ENCODE peak calls at places on chromosomes 6 and 20, in ten cellular contexts. One of them, this sample, is unnamed.

GRCh38 chr20:38242848-38243449 is 17.6 kb downstream of the KIAA1755 start:
- DNase-seq in Panc1: no peak
- DNase-seq in IMR-90: no peak
- DNase-seq in psoas muscle: no peak
- DNase-seq in endodermal cell: peak; percentile 86
- DNase-seq in epithelial cell of proximal tubule: no peak
- DNase-seq in A549: peak; percentile 71
- DNase-seq in mucosa of descending colon: no peak
- DNase-seq in dorsolateral prefrontal cortex: no peak
- DNase-seq in body of pancreas: no peak
- DNase-seq in this sample: no peak

GRCh38 chr6:90403489-90404381 is 107.1 kb upstream of the BACH2 start:
- DNase-seq in IMR-90: peak; percentile 90
- DNase-seq in psoas muscle: peak; percentile 74
- DNase-seq in Panc1: no peak
- DNase-seq in mucosa of descending colon: no peak
- DNase-seq in endodermal cell: peak; percentile 71
- DNase-seq in epithelial cell of proximal tubule: no peak
- DNase-seq in body of pancreas: no peak
- DNase-seq in dorsolateral prefrontal cortex: no peak
- DNase-seq in A549: no peak
- DNase-seq in this sample: peak; percentile 19

GRCh38 chr6:148169701-148170100 is 172.9 kb upstream of the SASH1 start:
- DNase-seq in psoas muscle: no peak
- DNase-seq in A549: no peak
- DNase-seq in Panc1: no peak
- DNase-seq in mucosa of descending colon: no peak
- DNase-seq in endodermal cell: no peak
- DNase-seq in epithelial cell of proximal tubule: no peak
- DNase-seq in body of pancreas: no peak
- DNase-seq in dorsolateral prefrontal cortex: no peak
- DNase-seq in IMR-90: no peak
- DNase-seq in this sample: no peak

GRCh38 chr20:2692036-2692885 is at the start of gene EBF4:
- DNase-seq in body of pancreas: peak; percentile 67
- DNase-seq in mucosa of descending colon: peak; percentile 46
- DNase-seq in Panc1: no peak
- DNase-seq in A549: peak; percentile 26
- DNase-seq in epithelial cell of proximal tubule: no peak
- DNase-seq in dorsolateral prefrontal cortex: no peak
- DNase-seq in IMR-90: no peak
- DNase-seq in psoas muscle: no peak
- DNase-seq in endodermal cell: peak; percentile 80
- DNase-seq in this sample: no peak

GRCh38 chr6:82072771-82073170 is 174.8 kb downstream of the IBTK start:
- DNase-seq in body of pancreas: no peak
- DNase-seq in IMR-90: peak; percentile 79
- DNase-seq in endodermal cell: no peak
- DNase-seq in dorsolateral prefrontal cortex: no peak
- DNase-seq in Panc1: no peak
- DNase-seq in mucosa of descending colon: no peak
- DNase-seq in psoas muscle: no peak
- DNase-seq in epithelial cell of proximal tubule: peak; percentile 58
- DNase-seq in A549: no peak
- DNase-seq in this sample: peak; percentile 60

GRCh38 chr6:42336431-42336830 is 115.3 kb downstream of the TRERF1 start:
- DNase-seq in body of pancreas: no peak
- DNase-seq in psoas muscle: no peak
- DNase-seq in endodermal cell: no peak
- DNase-seq in mucosa of descending colon: no peak
- DNase-seq in IMR-90: no peak
- DNase-seq in A549: no peak
- DNase-seq in epithelial cell of proximal tubule: no peak
- DNase-seq in Panc1: no peak
- DNase-seq in dorsolateral prefrontal cortex: no peak
- DNase-seq in this sample: no peak

GRCh38 chr6:163120223-163120622 is 294.3 kb upstream of the QKI start:
- DNase-seq in psoas muscle: no peak
- DNase-seq in mucosa of descending colon: no peak
- DNase-seq in IMR-90: no peak
- DNase-seq in endodermal cell: peak; percentile 59
- DNase-seq in body of pancreas: no peak
- DNase-seq in epithelial cell of proximal tubule: no peak
- DNase-seq in dorsolateral prefrontal cortex: no peak
- DNase-seq in Panc1: no peak
- DNase-seq in A549: no peak
- DNase-seq in this sample: no peak

GRCh38 chr20:38667417-38667956 is 56.8 kb upstream of the SLC32A1 start:
- DNase-seq in body of pancreas: no peak
- DNase-seq in dorsolateral prefrontal cortex: no peak
- DNase-seq in mucosa of descending colon: no peak
- DNase-seq in A549: no peak
- DNase-seq in IMR-90: no peak
- DNase-seq in epithelial cell of proximal tubule: no peak
- DNase-seq in Panc1: no peak
- DNase-seq in psoas muscle: no peak
- DNase-seq in endodermal cell: no peak
- DNase-seq in this sample: no peak

GRCh38 chr6:148240463-148240845 is 102.2 kb upstream of the SASH1 start:
- DNase-seq in mucosa of descending colon: no peak
- DNase-seq in psoas muscle: no peak
- DNase-seq in IMR-90: peak; percentile 86
- DNase-seq in epithelial cell of proximal tubule: no peak
- DNase-seq in dorsolateral prefrontal cortex: peak; percentile 34
- DNase-seq in body of pancreas: no peak
- DNase-seq in Panc1: no peak
- DNase-seq in A549: no peak
- DNase-seq in endodermal cell: no peak
- DNase-seq in this sample: no peak

GRCh38 chr6:83252717-83253116 is 59.6 kb downstream of the RWDD2A start:
- DNase-seq in dorsolateral prefrontal cortex: no peak
- DNase-seq in Panc1: no peak
- DNase-seq in epithelial cell of proximal tubule: peak; percentile 20
- DNase-seq in psoas muscle: no peak
- DNase-seq in mucosa of descending colon: no peak
- DNase-seq in endodermal cell: no peak
- DNase-seq in A549: no peak
- DNase-seq in IMR-90: peak; percentile 85
- DNase-seq in body of pancreas: no peak
- DNase-seq in this sample: peak; percentile 24

GRCh38 chr6:14883921-14884320 is 361.9 kb upstream of the JARID2 start:
- DNase-seq in A549: no peak
- DNase-seq in psoas muscle: no peak
- DNase-seq in endodermal cell: peak; percentile 64
- DNase-seq in epithelial cell of proximal tubule: no peak
- DNase-seq in Panc1: no peak
- DNase-seq in mucosa of descending colon: no peak
- DNase-seq in IMR-90: peak; percentile 64
- DNase-seq in body of pancreas: no peak
- DNase-seq in dorsolateral prefrontal cortex: no peak
- DNase-seq in this sample: no peak

GRCh38 chr6:143397229-143398222 is 53.0 kb downstream of the ADAT2 start:
- DNase-seq in body of pancreas: peak; percentile 70
- DNase-seq in epithelial cell of proximal tubule: peak; percentile 96
- DNase-seq in psoas muscle: peak; percentile 55
- DNase-seq in dorsolateral prefrontal cortex: no peak
- DNase-seq in A549: peak; percentile 68
- DNase-seq in Panc1: no peak
- DNase-seq in mucosa of descending colon: peak; percentile 49
- DNase-seq in endodermal cell: peak; percentile 90
- DNase-seq in IMR-90: peak; percentile 46
- DNase-seq in this sample: no peak

GRCh38 chr6:16420715-16421461 is 182.5 kb downstream of the GMPR start:
- DNase-seq in body of pancreas: no peak
- DNase-seq in endodermal cell: no peak
- DNase-seq in psoas muscle: no peak
- DNase-seq in Panc1: no peak
- DNase-seq in dorsolateral prefrontal cortex: no peak
- DNase-seq in A549: no peak
- DNase-seq in mucosa of descending colon: no peak
- DNase-seq in IMR-90: peak; percentile 83
- DNase-seq in epithelial cell of proximal tubule: no peak
- DNase-seq in this sample: peak; percentile 52

GRCh38 chr6:111916747-111917146 is 43.5 kb upstream of the FYN start:
- DNase-seq in IMR-90: no peak
- DNase-seq in epithelial cell of proximal tubule: no peak
- DNase-seq in body of pancreas: no peak
- DNase-seq in mucosa of descending colon: no peak
- DNase-seq in dorsolateral prefrontal cortex: no peak
- DNase-seq in endodermal cell: no peak
- DNase-seq in psoas muscle: no peak
- DNase-seq in Panc1: no peak
- DNase-seq in A549: no peak
- DNase-seq in this sample: no peak

GRCh38 chr6:150998992-150999975 is 133.8 kb downstream of the MTHFD1L start:
- DNase-seq in epithelial cell of proximal tubule: no peak
- DNase-seq in psoas muscle: no peak
- DNase-seq in endodermal cell: no peak
- DNase-seq in dorsolateral prefrontal cortex: no peak
- DNase-seq in mucosa of descending colon: no peak
- DNase-seq in IMR-90: no peak
- DNase-seq in A549: no peak
- DNase-seq in Panc1: no peak
- DNase-seq in body of pancreas: no peak
- DNase-seq in this sample: no peak

GRCh38 chr20:64041781-64042771 is 6.1 kb downstream of the C20orf204 start:
- DNase-seq in mucosa of descending colon: no peak
- DNase-seq in A549: no peak
- DNase-seq in psoas muscle: no peak
- DNase-seq in epithelial cell of proximal tubule: no peak
- DNase-seq in endodermal cell: no peak
- DNase-seq in Panc1: no peak
- DNase-seq in body of pancreas: no peak
- DNase-seq in IMR-90: no peak
- DNase-seq in dorsolateral prefrontal cortex: no peak
- DNase-seq in this sample: no peak

GRCh38 chr6:161327360-161327953 is 53.6 kb upstream of the AGPAT4 start:
- DNase-seq in IMR-90: no peak
- DNase-seq in mucosa of descending colon: no peak
- DNase-seq in A549: peak; percentile 23
- DNase-seq in Panc1: no peak
- DNase-seq in body of pancreas: no peak
- DNase-seq in dorsolateral prefrontal cortex: no peak
- DNase-seq in endodermal cell: no peak
- DNase-seq in psoas muscle: no peak
- DNase-seq in epithelial cell of proximal tubule: no peak
- DNase-seq in this sample: no peak

DNA sequence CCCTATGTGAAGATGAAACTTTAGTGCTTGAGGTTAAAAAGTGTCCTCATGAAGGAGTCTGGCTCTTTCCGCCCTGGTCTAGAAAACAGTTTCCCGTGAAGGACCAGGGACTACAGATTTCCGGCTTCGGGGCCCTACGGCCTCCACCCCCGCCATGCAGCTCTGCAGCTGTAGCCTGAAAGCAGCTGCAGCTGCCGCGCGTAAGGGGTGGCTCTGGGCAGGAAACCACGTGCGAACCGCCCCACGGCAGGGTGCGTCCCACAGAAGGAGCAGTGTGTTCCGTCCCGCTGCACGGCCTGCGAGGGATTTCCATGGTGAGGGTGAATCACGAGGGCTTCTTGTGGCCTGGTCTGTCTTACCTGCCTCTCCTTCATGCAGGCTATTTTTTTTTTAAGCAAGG is 117.0 kb downstream of the ERMARD start:
- DNase-seq in mucosa of descending colon: peak; percentile 45
- DNase-seq in Panc1: no peak
- DNase-seq in epithelial cell of proximal tubule: no peak
- DNase-seq in IMR-90: no peak
- DNase-seq in body of pancreas: no peak
- DNase-seq in dorsolateral prefrontal cortex: no peak
- DNase-seq in endodermal cell: peak; percentile 41
- DNase-seq in psoas muscle: no peak
- DNase-seq in A549: no peak
- DNase-seq in this sample: no peak
- TF ChIP-seq CTCF in mucosa of descending colon: no peak
- TF ChIP-seq CTCF in Panc1: no peak
- TF ChIP-seq CTCF in epithelial cell of proximal tubule: no peak
- TF ChIP-seq CTCF in IMR-90: no peak
- TF ChIP-seq CTCF in body of pancreas: no peak
- TF ChIP-seq CTCF in dorsolateral prefrontal cortex: no peak
- TF ChIP-seq CTCF in endodermal cell: no peak
- TF ChIP-seq CTCF in psoas muscle: no peak
- TF ChIP-seq CTCF in A549: no peak
- TF ChIP-seq CTCF in this sample: no peak

GRCh38 chr6:135030056-135030473 is 24.6 kb downstream of the HBS1L start:
- DNase-seq in psoas muscle: no peak
- DNase-seq in A549: no peak
- DNase-seq in IMR-90: no peak
- DNase-seq in endodermal cell: no peak
- DNase-seq in epithelial cell of proximal tubule: no peak
- DNase-seq in dorsolateral prefrontal cortex: no peak
- DNase-seq in Panc1: no peak
- DNase-seq in body of pancreas: no peak
- DNase-seq in mucosa of descending colon: no peak
- DNase-seq in this sample: no peak
- H3K4me3 ChIP-seq in psoas muscle: no peak overlapping the region
- H3K4me3 ChIP-seq in A549: no peak overlapping the region
- H3K4me3 ChIP-seq in IMR-90: no peak overlapping the region
- H3K4me3 ChIP-seq in endodermal cell: no peak overlapping the region
- H3K4me3 ChIP-seq in epithelial cell of proximal tubule: no peak overlapping the region
- H3K4me3 ChIP-seq in dorsolateral prefrontal cortex: no peak overlapping the region
- H3K4me3 ChIP-seq in Panc1: no peak overlapping the region
- H3K4me3 ChIP-seq in body of pancreas: no peak overlapping the region
- H3K4me3 ChIP-seq in mucosa of descending colon: no peak overlapping the region
- H3K4me3 ChIP-seq in this sample: no peak overlapping the region

GRCh38 chr6:144619983-144620382 is 334.8 kb downstream of the UTRN start:
- DNase-seq in mucosa of descending colon: no peak
- DNase-seq in endodermal cell: no peak
- DNase-seq in Panc1: no peak
- DNase-seq in A549: no peak
- DNase-seq in dorsolateral prefrontal cortex: no peak
- DNase-seq in IMR-90: peak; percentile 8
- DNase-seq in epithelial cell of proximal tubule: no peak
- DNase-seq in body of pancreas: no peak
- DNase-seq in psoas muscle: no peak
- DNase-seq in this sample: no peak
- TF ChIP-seq CTCF in mucosa of descending colon: no peak
- TF ChIP-seq CTCF in endodermal cell: no peak
- TF ChIP-seq CTCF in Panc1: no peak
- TF ChIP-seq CTCF in A549: no peak
- TF ChIP-seq CTCF in dorsolateral prefrontal cortex: no peak
- TF ChIP-seq CTCF in IMR-90: no peak
- TF ChIP-seq CTCF in epithelial cell of proximal tubule: no peak
- TF ChIP-seq CTCF in body of pancreas: no peak
- TF ChIP-seq CTCF in psoas muscle: no peak
- TF ChIP-seq CTCF in this sample: no peak

GRCh38 chr20:18496740-18497592 is at the start of gene RBBP9:
- DNase-seq in endodermal cell: peak; percentile 97
- DNase-seq in Panc1: peak; percentile 28
- DNase-seq in epithelial cell of proximal tubule: peak; percentile 20
- DNase-seq in mucosa of descending colon: peak; percentile 91
- DNase-seq in IMR-90: peak; percentile 73
- DNase-seq in A549: peak; percentile 86
- DNase-seq in psoas muscle: peak; percentile 92
- DNase-seq in body of pancreas: peak; percentile 88
- DNase-seq in dorsolateral prefrontal cortex: peak; percentile 86
- DNase-seq in this sample: peak; percentile 1

GRCh38 chr20:18497603-18498002 is 578 bp upstream of the RBBP9 start:
- DNase-seq in IMR-90: no peak
- DNase-seq in dorsolateral prefrontal cortex: no peak
- DNase-seq in epithelial cell of proximal tubule: no peak
- DNase-seq in body of pancreas: no peak
- DNase-seq in endodermal cell: no peak
- DNase-seq in A549: no peak
- DNase-seq in Panc1: no peak
- DNase-seq in psoas muscle: no peak
- DNase-seq in mucosa of descending colon: no peak
- DNase-seq in this sample: no peak

GRCh38 chr20:18496042-18496441 is 983 bp downstream of the RBBP9 start:
- DNase-seq in dorsolateral prefrontal cortex: no peak
- DNase-seq in mucosa of descending colon: no peak
- DNase-seq in body of pancreas: no peak
- DNase-seq in epithelial cell of proximal tubule: no peak
- DNase-seq in IMR-90: no peak
- DNase-seq in A549: no peak
- DNase-seq in Panc1: no peak
- DNase-seq in psoas muscle: no peak
- DNase-seq in endodermal cell: peak; percentile 49
- DNase-seq in this sample: no peak
- H3K4me3 ChIP-seq in dorsolateral prefrontal cortex: peak overlapping the region; percentile 76
- H3K4me3 ChIP-seq in mucosa of descending colon: no peak overlapping the region
- H3K4me3 ChIP-seq in body of pancreas: no peak overlapping the region
- H3K4me3 ChIP-seq in epithelial cell of proximal tubule: peak overlapping the region; percentile 86
- H3K4me3 ChIP-seq in IMR-90: peak overlapping the region; percentile 92
- H3K4me3 ChIP-seq in A549: peak overlapping the region; percentile 70
- H3K4me3 ChIP-seq in Panc1: peak overlapping the region; percentile 94
- H3K4me3 ChIP-seq in psoas muscle: peak overlapping the region; percentile 90
- H3K4me3 ChIP-seq in endodermal cell: peak overlapping the region; percentile 93
- H3K4me3 ChIP-seq in this sample: peak overlapping the region; percentile 91